ENCODE peak calls at places on chromosomes 12 and 14, in nine cellular contexts. L is HepG2, Y is mammary epithelial cell, R is PC-9, E is GM23248, N is IMR-90, H is fibroblast of lung, T is PC-3, C is GM23338. X is an unnamed sample.

GRCh38 chr12:111033281-111034147 is 113.1 kb upstream of the MYL2 start:
- DNase-seq in L (no peak), Y (no peak), R (no peak), E (no peak), N (no peak), H (no peak), T (no peak), C (peak), X (no peak)

GRCh38 chr14:103006106-103006505 is 51.2 kb downstream of the CDC42BPB start:
- DNase-seq in L (no peak), Y (no peak), R (no peak), E (no peak), N (no peak), H (no peak), T (no peak), C (no peak), X (no peak)

GRCh38 chr14:51069065-51069464 is 25.8 kb downstream of the TRIM9 start:
- DNase-seq in L (no peak), Y (no peak), R (no peak), E (peak), N (no peak), H (peak), T (no peak), C (no peak), X (no peak)

GRCh38 chr14:78448483-78449094 is 278.4 kb downstream of the NRXN3 start:
- DNase-seq in L (peak), Y (peak), R (peak), E (peak), N (no peak), H (peak), T (peak), C (peak), X (no peak)

GRCh38 chr12:106953352-106954260 is 2.1 kb upstream of the TMEM263 start:
- DNase-seq in L (no peak), Y (no peak), R (no peak), E (no peak), N (peak), H (peak), T (peak), C (no peak), X (no peak)

GRCh38 chr12:116559330-116560080 is at the start of gene MAP1LC3B2:
- DNase-seq in L (peak), Y (peak), R (peak), E (peak), N (peak), H (peak), T (peak), C (peak), X (peak)

GRCh38 chr14:68666899-68667298 is 126.0 kb downstream of the ZFP36L1 start:
- DNase-seq in L (no peak), Y (no peak), R (no peak), E (no peak), N (no peak), H (no peak), T (no peak), C (no peak), X (no peak)

GRCh38 chr14:71175491-71175890 is 268.2 kb downstream of the PCNX1 start:
- DNase-seq in L (no peak), Y (peak), R (peak), E (no peak), N (no peak), H (no peak), T (peak), C (no peak), X (peak)

GRCh38 chr12:110590806-110591326 is 7.7 kb upstream of the PPTC7 start:
- DNase-seq in L (peak), Y (no peak), R (no peak), E (peak), N (peak), H (no peak), T (no peak), C (no peak), X (no peak)

GRCh38 chr14:43204816-43205215 is 1302.3 kb downstream of the FSCB start:
- DNase-seq in L (no peak), Y (no peak), R (no peak), E (no peak), N (no peak), H (no peak), T (no peak), C (no peak), X (no peak)

GRCh38 chr12:132866251-132866828 is 21.1 kb downstream of the CHFR start:
- DNase-seq in L (peak), Y (peak), R (no peak), E (peak), N (peak), H (peak), T (peak), C (peak), X (peak)

GRCh38 chr12:4031703-4032291 is 158.6 kb upstream of the PARP11 start:
- DNase-seq in L (no peak), Y (peak), R (no peak), E (peak), N (peak), H (peak), T (peak), C (no peak), X (peak)

GRCh38 chr12:110928700-110929099 is 8.3 kb upstream of the MYL2 start:
- DNase-seq in L (no peak), Y (no peak), R (no peak), E (no peak), N (no peak), H (no peak), T (no peak), C (no peak), X (no peak)

GRCh38 chr14:55754871-55755270 is 174.9 kb downstream of the KTN1 start:
- DNase-seq in L (no peak), Y (no peak), R (no peak), E (no peak), N (no peak), H (no peak), T (no peak), C (no peak), X (no peak)

GRCh38 chr14:67541448-67542387 is 8.6 kb downstream of the PLEKHH1 start:
- DNase-seq in L (no peak), Y (no peak), R (no peak), E (no peak), N (no peak), H (no peak), T (no peak), C (peak), X (no peak)

GRCh38 chr14:93941293-93941910 is 14.3 kb downstream of the FAM181A start:
- DNase-seq in L (no peak), Y (peak), R (peak), E (no peak), N (peak), H (peak), T (peak), C (no peak), X (no peak)

GRCh38 chr12:116265361-116266128 is 11.9 kb downstream of the MED13L start:
- DNase-seq in L (no peak), Y (no peak), R (no peak), E (peak), N (no peak), H (no peak), T (no peak), C (no peak), X (no peak)

GRCh38 chr14:78836777-78837176 is 666.6 kb downstream of the NRXN3 start:
- DNase-seq in L (peak), Y (peak), R (peak), E (peak), N (peak), H (peak), T (peak), C (peak), X (peak)

GRCh38 chr12:50597200-50598195 is 92.7 kb downstream of the DIP2B start:
- DNase-seq in L (no peak), Y (peak), R (no peak), E (peak), N (peak), H (peak), T (peak), C (no peak), X (peak)

GRCh38 chr12:45409966-45410365 is 194.1 kb downstream of the ANO6 start:
- DNase-seq in L (no peak), Y (peak), R (no peak), E (peak), N (peak), H (peak), T (peak), C (no peak), X (no peak)

GRCh38 chr12:117218149-117218548 is 27.9 kb upstream of the FBXO21 start:
- DNase-seq in L (no peak), Y (no peak), R (no peak), E (no peak), N (no peak), H (no peak), T (no peak), C (no peak), X (no peak)

GRCh38 chr12:82685721-82686222 is 934 bp upstream of the TMTC2 start:
- DNase-seq in L (peak), Y (peak), R (peak), E (peak), N (peak), H (peak), T (peak), C (peak), X (peak)

GRCh38 chr12:52751795-52752194 is 25.4 kb downstream of the KRT76 start:
- DNase-seq in L (no peak), Y (no peak), R (no peak), E (no peak), N (no peak), H (no peak), T (no peak), C (no peak), X (no peak)

GRCh38 chr14:89771251-89771650 is 183.3 kb downstream of the EFCAB11 start:
- DNase-seq in L (no peak), Y (peak), R (no peak), E (no peak), N (peak), H (peak), T (peak), C (no peak), X (no peak)

GRCh38 chr12:89566615-89567014 is 40.8 kb upstream of the POC1B start:
- DNase-seq in L (no peak), Y (peak), R (no peak), E (peak), N (peak), H (peak), T (no peak), C (no peak), X (peak)

GRCh38 chr12:19484738-19485137 is 45.4 kb downstream of the AEBP2 start:
- DNase-seq in L (no peak), Y (no peak), R (no peak), E (no peak), N (no peak), H (no peak), T (no peak), C (no peak), X (no peak)

GRCh38 chr14:45526715-45527549 is 273.9 kb upstream of the MIS18BP1 start:
- DNase-seq in L (peak), Y (peak), R (peak), E (peak), N (no peak), H (no peak), T (peak), C (peak), X (no peak)

GRCh38 chr14:81625343-81625742 is 91.7 kb upstream of the SEL1L start:
- DNase-seq in L (peak), Y (peak), R (no peak), E (peak), N (no peak), H (no peak), T (peak), C (peak), X (no peak)

GRCh38 chr12:53981652-53982565 is 3.0 kb upstream of the HOXC10 start:
- DNase-seq in L (no peak), Y (no peak), R (no peak), E (no peak), N (no peak), H (no peak), T (no peak), C (peak), X (no peak)
- H3K4me2 ChIP-seq in L (no peak), Y (no peak), R (no peak), E (no peak), N (no peak), H (no peak), T (no peak), C (peak), X (peak)

GRCh38 chr14:104020471-104020870 is 65.0 kb upstream of the ASPG start:
- DNase-seq in L (no peak), Y (no peak), R (no peak), E (no peak), N (no peak), H (no peak), T (no peak), C (no peak), X (no peak)
- H3K4me2 ChIP-seq in L (no peak), Y (no peak), R (no peak), E (no peak), N (no peak), H (no peak), T (no peak), C (no peak), X (no peak)

GRCh38 chr14:22481546-22481945 is 107.5 kb downstream of the DAD1 start:
- DNase-seq in L (no peak), Y (no peak), R (no peak), E (no peak), N (no peak), H (no peak), T (no peak), C (no peak), X (no peak)

GRCh38 chr14:22478670-22479069 is 110.4 kb downstream of the DAD1 start:
- DNase-seq in L (no peak), Y (no peak), R (no peak), E (no peak), N (no peak), H (peak), T (no peak), C (no peak), X (no peak)

GRCh38 chr14:22478247-22478646 is 110.8 kb downstream of the DAD1 start:
- DNase-seq in L (no peak), Y (no peak), R (no peak), E (no peak), N (no peak), H (no peak), T (no peak), C (no peak), X (no peak)

GRCh38 chr14:22479132-22479531 is 109.9 kb downstream of the DAD1 start:
- DNase-seq in L (no peak), Y (no peak), R (no peak), E (no peak), N (no peak), H (no peak), T (no peak), C (no peak), X (no peak)

GRCh38 chr14:22479781-22480464 is 109.1 kb downstream of the DAD1 start:
- DNase-seq in L (no peak), Y (no peak), R (no peak), E (no peak), N (no peak), H (peak), T (no peak), C (no peak), X (no peak)
- H3K4me2 ChIP-seq in L (no peak), Y (no peak), R (no peak), E (no peak), N (no peak), H (no peak), T (no peak), C (peak), X (no peak)

GRCh38 chr12:1845427-1845826 is 25.1 kb downstream of the LRTM2 start:
- DNase-seq in L (no peak), Y (no peak), R (no peak), E (no peak), N (no peak), H (no peak), T (no peak), C (no peak), X (no peak)
- H3K4me2 ChIP-seq in L (no peak), Y (no peak), R (no peak), E (no peak), N (no peak), H (no peak), T (no peak), C (no peak), X (no peak)

GRCh38 chr12:57096748-57097553 is 8.0 kb downstream of the NAB2 start:
- DNase-seq in L (no peak), Y (no peak), R (no peak), E (no peak), N (no peak), H (no peak), T (no peak), C (no peak), X (no peak)
- H3K4me2 ChIP-seq in L (no peak), Y (no peak), R (no peak), E (no peak), N (no peak), H (no peak), T (no peak), C (no peak), X (peak)

DNA sequence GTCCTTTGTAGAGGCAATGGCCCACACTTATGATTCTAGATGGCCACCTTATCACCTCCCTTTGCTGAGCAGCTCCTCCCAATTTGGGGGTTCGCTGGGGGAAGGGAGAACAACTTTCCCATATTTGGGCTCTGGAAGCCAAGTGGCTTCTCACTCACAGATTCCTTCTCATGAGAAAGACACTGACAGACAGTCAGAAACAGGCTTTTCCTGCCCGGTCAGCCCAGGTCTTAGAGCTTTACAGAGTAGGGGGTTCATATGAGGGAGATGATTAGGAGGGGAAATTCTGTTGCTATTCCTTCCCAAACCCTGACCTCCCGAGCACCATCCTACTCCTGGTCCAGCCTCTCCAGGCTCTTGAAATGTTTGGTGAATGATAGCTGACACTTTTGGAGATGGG is 60.1 kb upstream of the HSPB8 start:
- DNase-seq in L (no peak), Y (no peak), R (no peak), E (no peak), N (no peak), H (no peak), T (no peak), C (no peak), X (no peak)
- H3K4me2 ChIP-seq in L (no peak), Y (no peak), R (no peak), E (no peak), N (no peak), H (no peak), T (no peak), C (no peak), X (no peak)

GRCh38 chr12:104620761-104621531 is 164.2 kb downstream of the CHST11 start:
- DNase-seq in L (no peak), Y (no peak), R (no peak), E (no peak), N (no peak), H (peak), T (no peak), C (no peak), X (no peak)
- H3K4me2 ChIP-seq in L (no peak), Y (no peak), R (no peak), E (no peak), N (no peak), H (no peak), T (no peak), C (no peak), X (no peak)

GRCh38 chr12:67388331-67389163 is 119.4 kb downstream of the CAND1 start:
- DNase-seq in L (no peak), Y (no peak), R (no peak), E (no peak), N (no peak), H (no peak), T (peak), C (peak), X (no peak)
- H3K4me2 ChIP-seq in L (no peak), Y (no peak), R (no peak), E (no peak), N (no peak), H (no peak), T (no peak), C (no peak), X (peak)

X was measured in keratinocyte.